ENCODE peak calls at places on chromosomes 1 and 21, in seven cellular contexts. One of them, this sample, is unnamed.

GRCh38 chr1:54528613-54529012 is 19.4 kb upstream of the ACOT11 start:
- DNase-seq in colonic mucosa: no peak
- DNase-seq in coronary artery: no peak
- DNase-seq in substantia nigra: no peak
- DNase-seq in neuronal stem cell: no peak
- DNase-seq in A549: no peak
- DNase-seq in cardiac muscle cell: no peak
- DNase-seq in this sample: no peak

GRCh38 chr1:223249854-223250631 is 107.0 kb upstream of the TLR5 start:
- DNase-seq in cardiac muscle cell: no peak
- DNase-seq in neuronal stem cell: no peak
- DNase-seq in colonic mucosa: no peak
- DNase-seq in coronary artery: no peak
- DNase-seq in A549: no peak
- DNase-seq in substantia nigra: no peak
- DNase-seq in this sample: no peak

GRCh38 chr1:910881-911721 is 12.6 kb upstream of the SAMD11 start:
- DNase-seq in substantia nigra: no peak
- DNase-seq in neuronal stem cell: no peak
- DNase-seq in A549: peak
- DNase-seq in cardiac muscle cell: no peak
- DNase-seq in colonic mucosa: peak
- DNase-seq in coronary artery: no peak
- DNase-seq in this sample: no peak

GRCh38 chr1:93997756-93998155 is 88.5 kb upstream of the GCLM start:
- DNase-seq in substantia nigra: no peak
- DNase-seq in A549: no peak
- DNase-seq in neuronal stem cell: no peak
- DNase-seq in colonic mucosa: no peak
- DNase-seq in cardiac muscle cell: no peak
- DNase-seq in coronary artery: no peak
- DNase-seq in this sample: no peak

GRCh38 chr1:10338047-10338446 is 60.8 kb upstream of the PGD start:
- DNase-seq in cardiac muscle cell: peak
- DNase-seq in A549: peak
- DNase-seq in substantia nigra: peak
- DNase-seq in colonic mucosa: peak
- DNase-seq in coronary artery: no peak
- DNase-seq in neuronal stem cell: peak
- DNase-seq in this sample: peak

GRCh38 chr1:58904299-58905125 is 120.7 kb upstream of the JUN start:
- DNase-seq in A549: no peak
- DNase-seq in substantia nigra: no peak
- DNase-seq in colonic mucosa: peak
- DNase-seq in neuronal stem cell: no peak
- DNase-seq in cardiac muscle cell: no peak
- DNase-seq in coronary artery: no peak
- DNase-seq in this sample: no peak

GRCh38 chr1:179447489-179447888 is 81.7 kb downstream of the AXDND1 start:
- DNase-seq in neuronal stem cell: no peak
- DNase-seq in coronary artery: no peak
- DNase-seq in substantia nigra: no peak
- DNase-seq in colonic mucosa: peak
- DNase-seq in cardiac muscle cell: peak
- DNase-seq in A549: no peak
- DNase-seq in this sample: no peak

GRCh38 chr1:28282426-28283407 is 23.4 kb downstream of the SESN2 start:
- DNase-seq in substantia nigra: no peak
- DNase-seq in neuronal stem cell: no peak
- DNase-seq in colonic mucosa: peak
- DNase-seq in cardiac muscle cell: no peak
- DNase-seq in coronary artery: no peak
- DNase-seq in A549: no peak
- DNase-seq in this sample: no peak

GRCh38 chr1:35030338-35031102 is 1.2 kb downstream of the ZMYM6 start:
- DNase-seq in neuronal stem cell: no peak
- DNase-seq in substantia nigra: no peak
- DNase-seq in coronary artery: no peak
- DNase-seq in colonic mucosa: no peak
- DNase-seq in A549: no peak
- DNase-seq in cardiac muscle cell: no peak
- DNase-seq in this sample: no peak

GRCh38 chr1:39048745-39049370 is 22.7 kb downstream of the NDUFS5 start:
- DNase-seq in colonic mucosa: no peak
- DNase-seq in coronary artery: no peak
- DNase-seq in neuronal stem cell: no peak
- DNase-seq in substantia nigra: no peak
- DNase-seq in A549: no peak
- DNase-seq in cardiac muscle cell: peak
- DNase-seq in this sample: no peak
- H3K27ac ChIP-seq in colonic mucosa: no peak
- H3K27ac ChIP-seq in coronary artery: peak
- H3K27ac ChIP-seq in neuronal stem cell: no peak
- H3K27ac ChIP-seq in substantia nigra: no peak
- H3K27ac ChIP-seq in A549: no peak
- H3K27ac ChIP-seq in cardiac muscle cell: no peak
- H3K27ac ChIP-seq in this sample: no peak

DNA sequence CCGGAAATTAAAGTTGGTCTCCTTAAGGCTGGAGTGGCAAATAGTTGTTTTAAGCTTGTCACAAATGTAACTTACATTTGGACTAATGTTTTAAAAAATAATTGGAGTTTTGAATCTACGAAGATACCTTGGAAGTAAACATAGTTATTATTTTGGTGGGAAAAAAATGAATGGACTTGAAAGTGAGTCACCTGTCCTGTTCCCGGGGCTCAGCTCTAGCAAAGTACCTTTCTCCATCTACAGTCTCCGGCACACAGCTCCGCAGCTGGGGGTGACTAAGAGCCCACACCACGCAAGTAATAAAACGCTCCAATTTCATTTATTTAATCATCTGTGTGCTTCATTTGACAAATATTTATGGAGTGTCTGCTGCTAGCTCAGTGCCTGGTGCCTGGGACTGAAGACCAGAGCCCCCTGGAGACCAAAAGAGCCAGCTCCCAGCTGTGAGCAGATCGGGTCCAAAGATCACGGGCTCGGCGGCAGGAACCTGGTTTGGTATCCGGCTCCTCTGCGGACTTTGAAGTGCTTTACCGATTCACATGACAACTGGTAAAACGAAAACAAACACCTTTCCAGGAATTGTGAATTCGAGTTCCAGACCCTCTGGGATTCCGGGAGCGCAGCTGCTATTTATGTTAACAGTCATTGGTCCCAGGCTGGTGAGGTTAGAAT is 1.7 kb upstream of the RIPK4 start:
- DNase-seq in coronary artery: peak
- DNase-seq in substantia nigra: no peak
- DNase-seq in A549: no peak
- DNase-seq in colonic mucosa: peak
- DNase-seq in cardiac muscle cell: peak
- DNase-seq in neuronal stem cell: no peak
- DNase-seq in this sample: no peak
- H3K27ac ChIP-seq in coronary artery: peak
- H3K27ac ChIP-seq in substantia nigra: no peak
- H3K27ac ChIP-seq in A549: peak
- H3K27ac ChIP-seq in colonic mucosa: peak
- H3K27ac ChIP-seq in cardiac muscle cell: no peak
- H3K27ac ChIP-seq in neuronal stem cell: no peak
- H3K27ac ChIP-seq in this sample: no peak

GRCh38 chr1:98044766-98045165 is 123.9 kb upstream of the DPYD start:
- DNase-seq in cardiac muscle cell: no peak
- DNase-seq in colonic mucosa: no peak
- DNase-seq in coronary artery: no peak
- DNase-seq in substantia nigra: no peak
- DNase-seq in neuronal stem cell: no peak
- DNase-seq in A549: no peak
- DNase-seq in this sample: no peak
- H3K27ac ChIP-seq in cardiac muscle cell: no peak
- H3K27ac ChIP-seq in colonic mucosa: no peak
- H3K27ac ChIP-seq in coronary artery: no peak
- H3K27ac ChIP-seq in substantia nigra: no peak
- H3K27ac ChIP-seq in neuronal stem cell: no peak
- H3K27ac ChIP-seq in A549: peak
- H3K27ac ChIP-seq in this sample: peak

GRCh38 chr1:159009287-159009686 is 420 bp upstream of the IFI16 start:
- DNase-seq in cardiac muscle cell: no peak
- DNase-seq in neuronal stem cell: no peak
- DNase-seq in substantia nigra: no peak
- DNase-seq in colonic mucosa: no peak
- DNase-seq in A549: no peak
- DNase-seq in coronary artery: no peak
- DNase-seq in this sample: no peak
- H3K27ac ChIP-seq in cardiac muscle cell: no peak
- H3K27ac ChIP-seq in neuronal stem cell: no peak
- H3K27ac ChIP-seq in substantia nigra: peak
- H3K27ac ChIP-seq in colonic mucosa: peak
- H3K27ac ChIP-seq in A549: peak
- H3K27ac ChIP-seq in coronary artery: peak
- H3K27ac ChIP-seq in this sample: peak

GRCh38 chr1:181140398-181140797 is 51.9 kb downstream of the IER5 start:
- DNase-seq in coronary artery: no peak
- DNase-seq in A549: no peak
- DNase-seq in neuronal stem cell: no peak
- DNase-seq in cardiac muscle cell: no peak
- DNase-seq in colonic mucosa: no peak
- DNase-seq in substantia nigra: no peak
- DNase-seq in this sample: no peak

GRCh38 chr1:181141431-181141910 is 53.0 kb downstream of the IER5 start:
- DNase-seq in colonic mucosa: no peak
- DNase-seq in neuronal stem cell: no peak
- DNase-seq in coronary artery: no peak
- DNase-seq in cardiac muscle cell: peak
- DNase-seq in substantia nigra: no peak
- DNase-seq in A549: no peak
- DNase-seq in this sample: no peak

GRCh38 chr1:181139631-181140051 is 51.1 kb downstream of the IER5 start:
- DNase-seq in cardiac muscle cell: no peak
- DNase-seq in coronary artery: no peak
- DNase-seq in colonic mucosa: no peak
- DNase-seq in A549: no peak
- DNase-seq in substantia nigra: no peak
- DNase-seq in neuronal stem cell: no peak
- DNase-seq in this sample: no peak

GRCh38 chr1:181142096-181143043 is 53.9 kb downstream of the IER5 start:
- DNase-seq in substantia nigra: peak
- DNase-seq in A549: peak
- DNase-seq in coronary artery: peak
- DNase-seq in cardiac muscle cell: peak
- DNase-seq in colonic mucosa: peak
- DNase-seq in neuronal stem cell: peak
- DNase-seq in this sample: peak

GRCh38 chr1:181140891-181141290 is 52.4 kb downstream of the IER5 start:
- DNase-seq in A549: no peak
- DNase-seq in neuronal stem cell: no peak
- DNase-seq in colonic mucosa: no peak
- DNase-seq in substantia nigra: no peak
- DNase-seq in cardiac muscle cell: no peak
- DNase-seq in coronary artery: no peak
- DNase-seq in this sample: no peak
- H3K27ac ChIP-seq in A549: peak
- H3K27ac ChIP-seq in neuronal stem cell: no peak
- H3K27ac ChIP-seq in colonic mucosa: no peak
- H3K27ac ChIP-seq in substantia nigra: no peak
- H3K27ac ChIP-seq in cardiac muscle cell: no peak
- H3K27ac ChIP-seq in coronary artery: peak
- H3K27ac ChIP-seq in this sample: no peak

GRCh38 chr1:153386500-153386901 is 4.4 kb downstream of the S100A8 start:
- DNase-seq in A549: no peak
- DNase-seq in neuronal stem cell: no peak
- DNase-seq in coronary artery: peak
- DNase-seq in substantia nigra: no peak
- DNase-seq in cardiac muscle cell: no peak
- DNase-seq in colonic mucosa: peak
- DNase-seq in this sample: no peak

GRCh38 chr1:153389394-153389793 is 1.5 kb downstream of the S100A8 start:
- DNase-seq in substantia nigra: no peak
- DNase-seq in neuronal stem cell: no peak
- DNase-seq in coronary artery: no peak
- DNase-seq in cardiac muscle cell: no peak
- DNase-seq in A549: no peak
- DNase-seq in colonic mucosa: no peak
- DNase-seq in this sample: no peak

GRCh38 chr1:153387785-153388184 is 3.1 kb downstream of the S100A8 start:
- DNase-seq in substantia nigra: no peak
- DNase-seq in cardiac muscle cell: no peak
- DNase-seq in coronary artery: peak
- DNase-seq in colonic mucosa: no peak
- DNase-seq in neuronal stem cell: no peak
- DNase-seq in A549: no peak
- DNase-seq in this sample: no peak

GRCh38 chr1:153384996-153385580 is 5.8 kb downstream of the S100A8 start:
- DNase-seq in A549: no peak
- DNase-seq in substantia nigra: no peak
- DNase-seq in coronary artery: peak
- DNase-seq in colonic mucosa: peak
- DNase-seq in cardiac muscle cell: no peak
- DNase-seq in neuronal stem cell: no peak
- DNase-seq in this sample: no peak

GRCh38 chr1:153387001-153387400 is 3.9 kb downstream of the S100A8 start:
- DNase-seq in cardiac muscle cell: no peak
- DNase-seq in coronary artery: peak
- DNase-seq in neuronal stem cell: no peak
- DNase-seq in colonic mucosa: no peak
- DNase-seq in substantia nigra: no peak
- DNase-seq in A549: no peak
- DNase-seq in this sample: no peak
- H3K27ac ChIP-seq in cardiac muscle cell: no peak
- H3K27ac ChIP-seq in coronary artery: peak
- H3K27ac ChIP-seq in neuronal stem cell: no peak
- H3K27ac ChIP-seq in colonic mucosa: no peak
- H3K27ac ChIP-seq in substantia nigra: no peak
- H3K27ac ChIP-seq in A549: no peak
- H3K27ac ChIP-seq in this sample: no peak